ENCODE peak calls at places on chromosomes 7 and 10, in four cellular contexts. S is PC-9, H is fibroblast of lung, N is PC-3. J is an unnamed sample.

GRCh38 chr7:106367018-106367420 is 82.2 kb upstream of the NAMPT start:
- DNase-seq in S (no peak), H (peak; percentile 14), N (peak; percentile 57), J (no peak)

GRCh38 chr10:9234191-9234590 is 1179.7 kb downstream of the GATA3 start:
- DNase-seq in S (no peak), H (no peak), N (no peak), J (no peak)

GRCh38 chr7:47284691-47285246 is 297.1 kb downstream of the TNS3 start:
- DNase-seq in S (no peak), H (no peak), N (no peak), J (no peak)

GRCh38 chr10:70753841-70754621 is 31.1 kb downstream of the TBATA start:
- DNase-seq in S (no peak), H (peak; percentile 73), N (no peak), J (no peak)

GRCh38 chr10:13224210-13224995 is 9.8 kb downstream of the UCMA start:
- DNase-seq in S (no peak), H (no peak), N (no peak), J (no peak)

GRCh38 chr10:125407000-125407502 is 246.7 kb upstream of the CTBP2 start:
- DNase-seq in S (peak; percentile 92), H (peak; percentile 58), N (peak; percentile 91), J (no peak)

GRCh38 chr7:15864260-15864991 is 177.9 kb upstream of the MEOX2 start:
- DNase-seq in S (no peak), H (peak; percentile 22), N (no peak), J (no peak)

GRCh38 chr7:43119371-43120069 is 7.1 kb downstream of the HECW1 start:
- DNase-seq in S (no peak), H (peak; percentile 91), N (no peak), J (no peak)

GRCh38 chr7:106959753-106960152 is 84.8 kb upstream of the PRKAR2B start:
- DNase-seq in S (no peak), H (no peak), N (peak; percentile 13), J (no peak)

GRCh38 chr7:3892167-3892566 is 591.1 kb downstream of the SDK1 start:
- DNase-seq in S (no peak), H (no peak), N (no peak), J (no peak)

GRCh38 chr7:117250245-117250644 is 72.6 kb downstream of the WNT2 start:
- DNase-seq in S (no peak), H (no peak), N (no peak), J (no peak)

GRCh38 chr10:75238182-75239180 is 2.7 kb upstream of the COMTD1 start:
- DNase-seq in S (peak; percentile 18), H (no peak), N (no peak), J (no peak)

GRCh38 chr10:88783734-88784133 is 18.8 kb upstream of the LIPM start:
- DNase-seq in S (no peak), H (peak; percentile 45), N (no peak), J (no peak)

GRCh38 chr7:158535079-158535478 is 52.5 kb downstream of the PTPRN2 start:
- DNase-seq in S (no peak), H (no peak), N (no peak), J (no peak)

DNA sequence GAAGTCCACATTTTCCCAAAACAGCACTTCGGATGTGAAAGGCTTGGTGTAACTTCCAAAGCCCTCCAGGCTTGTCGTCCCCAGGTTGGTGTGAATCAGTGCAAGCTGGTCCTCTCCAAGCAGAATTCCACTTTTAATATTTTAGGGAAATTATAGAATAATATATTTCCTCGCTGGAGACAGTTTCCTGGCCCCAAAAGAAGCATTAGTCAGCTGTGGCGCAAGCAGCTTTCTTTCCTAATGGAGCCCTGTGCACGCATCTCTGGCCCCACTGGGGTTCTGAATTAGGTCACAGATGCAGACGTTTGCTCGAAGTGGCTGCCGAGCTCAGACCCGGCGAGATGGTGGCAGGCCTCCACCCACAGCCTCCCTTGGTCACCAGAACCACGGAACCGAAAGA is 33.3 kb upstream of the MNX1 start:
- DNase-seq in S (no peak), H (peak; percentile 9), N (no peak), J (no peak)
- H3K27me3 ChIP-seq in S (no peaks in the 10 kb centered on the region), H (no peaks in the 10 kb centered on the region), N (no peaks in the 10 kb centered on the region), J (no peaks in the 10 kb centered on the region)

GRCh38 chr10:1486841-1487240 is 250.5 kb downstream of the ADARB2 start:
- DNase-seq in S (no peak), H (no peak), N (no peak), J (no peak)

GRCh38 chr10:1489801-1490200 is 247.5 kb downstream of the ADARB2 start:
- DNase-seq in S (no peak), H (no peak), N (no peak), J (no peak)

GRCh38 chr10:1488970-1489548 is 248.3 kb downstream of the ADARB2 start:
- DNase-seq in S (no peak), H (no peak), N (no peak), J (peak; percentile 79)

GRCh38 chr10:1485357-1485756 is 252.0 kb downstream of the ADARB2 start:
- DNase-seq in S (no peak), H (no peak), N (no peak), J (no peak)

GRCh38 chr10:1487288-1487687 is 250.0 kb downstream of the ADARB2 start:
- DNase-seq in S (no peak), H (no peak), N (no peak), J (no peak)
- TF ChIP-seq CTCF in S (no peak), H (no peak), N (no peak), J (no peak)

GRCh38 chr7:76225379-76225778 is 23.7 kb downstream of the SRRM3 start:
- DNase-seq in S (no peak), H (peak; percentile 36), N (peak; percentile 19), J (no peak)
- H3K27me3 ChIP-seq in S (peaks cover 39% of the 10 kb centered on the region), H (peaks cover 2% of the 10 kb centered on the region), N (no peaks in the 10 kb centered on the region), J (no peaks in the 10 kb centered on the region)

GRCh38 chr10:92074126-92074887 is 150.7 kb downstream of the BTAF1 start:
- DNase-seq in S (no peak), H (no peak), N (peak; percentile 32), J (no peak)
- TF ChIP-seq CTCF in S (peak; percentile 60), H (no peak), N (peak; percentile 43), J (no peak)

GRCh38 chr10:93567277-93568104 is 1.0 kb downstream of the FFAR4 start:
- DNase-seq in S (no peak), H (no peak), N (no peak), J (no peak)
- H3K27me3 ChIP-seq in S (no peaks in the 10 kb centered on the region), H (peaks cover 34% of the 10 kb centered on the region), N (no peaks in the 10 kb centered on the region), J (peaks cover 2% of the 10 kb centered on the region)

GRCh38 chr10:49283491-49283890 is 15.5 kb upstream of the C10orf71 start:
- DNase-seq in S (no peak), H (no peak), N (no peak), J (no peak)

GRCh38 chr10:49282306-49282705 is 16.7 kb upstream of the C10orf71 start:
- DNase-seq in S (no peak), H (no peak), N (no peak), J (no peak)

GRCh38 chr10:49282879-49283321 is 16.1 kb upstream of the C10orf71 start:
- DNase-seq in S (no peak), H (no peak), N (no peak), J (no peak)

GRCh38 chr10:49280001-49280408 is 19.0 kb upstream of the C10orf71 start:
- DNase-seq in S (no peak), H (peak; percentile 7), N (peak; percentile 47), J (no peak)

DNA sequence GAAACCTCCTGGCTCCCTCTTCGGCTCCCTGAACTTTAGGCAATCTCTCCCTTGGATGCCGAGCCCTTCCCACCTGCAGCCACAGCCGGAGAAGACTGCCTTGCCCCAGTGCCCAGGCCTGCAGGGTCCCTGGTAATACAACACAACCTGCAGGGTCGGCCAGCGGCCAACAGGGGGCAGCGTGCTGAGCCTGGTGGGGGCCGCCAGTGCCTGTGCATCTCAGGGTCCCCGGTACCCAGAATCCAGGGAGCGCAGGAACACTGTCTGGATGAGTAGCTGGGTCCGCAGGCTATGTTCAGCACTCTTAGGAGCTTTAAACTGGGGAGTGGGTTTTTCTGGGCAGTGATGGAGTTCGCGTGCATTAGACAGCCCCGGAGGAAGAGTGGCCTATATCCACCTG is 17.5 kb upstream of the C10orf71 start:
- DNase-seq in S (no peak), H (no peak), N (no peak), J (no peak)
- TF ChIP-seq CTCF in S (peak; percentile 50), H (no peak), N (peak; percentile 82), J (peak; percentile 51)